ENCODE peak calls at places on chromosomes 5 and 9, in nine cellular contexts. G is neural progenitor cell, S is GM23248, X is HCT116, I is SK-N-SH, T is GM23338, N is OCI-LY7, H is MM.1S, E is PC-3. A is an unnamed sample.

GRCh38 chr9:134134949-134135342 is 936 bp upstream of the WDR5 start:
- DNase-seq in G (no peak), S (no peak), X (no peak), I (no peak), T (no peak), N (no peak), H (peak; percentile 6), E (peak; percentile 13), A (no peak)

GRCh38 chr5:38922199-38922598 is 76.4 kb downstream of the OSMR start:
- DNase-seq in G (peak; percentile 66), S (peak; percentile 69), X (peak; percentile 22), I (peak; percentile 64), T (peak; percentile 76), N (peak; percentile 29), H (peak; percentile 24), E (peak; percentile 73), A (peak; percentile 68)

GRCh38 chr5:132225165-132226032 is 2.3 kb downstream of the P4HA2 start:
- DNase-seq in G (no peak), S (peak; percentile 95), X (no peak), I (peak; percentile 35), T (no peak), N (no peak), H (no peak), E (peak; percentile 36), A (peak; percentile 66)

GRCh38 chr5:165527577-165527976 is 2022.2 kb downstream of the MAT2B start:
- DNase-seq in G (no peak), S (no peak), X (no peak), I (no peak), T (no peak), N (no peak), H (no peak), E (no peak), A (no peak)

GRCh38 chr9:96232539-96233241 is 69.3 kb downstream of the HSD17B3 start:
- DNase-seq in G (peak; percentile 60), S (peak; percentile 66), X (no peak), I (peak; percentile 70), T (peak; percentile 78), N (peak; percentile 34), H (peak; percentile 49), E (peak; percentile 61), A (peak; percentile 82)

GRCh38 chr9:76732341-76732958 is 31.8 kb upstream of the PCA3 start:
- DNase-seq in G (no peak), S (no peak), X (no peak), I (no peak), T (no peak), N (no peak), H (no peak), E (no peak), A (no peak)

GRCh38 chr5:127254729-127255284 is 35.8 kb upstream of the MEGF10 start:
- DNase-seq in G (no peak), S (peak; percentile 19), X (peak; percentile 22), I (no peak), T (no peak), N (no peak), H (no peak), E (peak; percentile 61), A (no peak)

GRCh38 chr9:126160854-126161329 is 165.7 kb upstream of the MVB12B start:
- DNase-seq in G (no peak), S (no peak), X (no peak), I (no peak), T (no peak), N (no peak), H (no peak), E (no peak), A (no peak)

GRCh38 chr5:115602585-115603125 is 376 bp upstream of the TICAM2 start:
- DNase-seq in G (peak; percentile 69), S (no peak), X (no peak), I (no peak), T (no peak), N (no peak), H (no peak), E (peak; percentile 12), A (no peak)

GRCh38 chr9:33265211-33265885 is 499 bp downstream of the CHMP5 start:
- DNase-seq in G (no peak), S (peak; percentile 51), X (no peak), I (no peak), T (no peak), N (no peak), H (no peak), E (no peak), A (no peak)

GRCh38 chr5:142141463-142141862 is 32.9 kb downstream of the NDFIP1 start:
- DNase-seq in G (no peak), S (no peak), X (no peak), I (no peak), T (no peak), N (peak; percentile 13), H (no peak), E (peak; percentile 7), A (no peak)

GRCh38 chr5:142149363-142149762 is 40.8 kb downstream of the NDFIP1 start:
- DNase-seq in G (no peak), S (no peak), X (no peak), I (no peak), T (no peak), N (no peak), H (no peak), E (no peak), A (no peak)

GRCh38 chr5:142143878-142144277 is 35.3 kb downstream of the NDFIP1 start:
- DNase-seq in G (peak; percentile 30), S (peak; percentile 72), X (peak; percentile 32), I (peak; percentile 47), T (peak; percentile 62), N (peak; percentile 53), H (peak; percentile 56), E (peak; percentile 50), A (peak; percentile 38)

GRCh38 chr5:142150431-142150830 is 41.9 kb downstream of the NDFIP1 start:
- DNase-seq in G (no peak), S (no peak), X (no peak), I (no peak), T (no peak), N (no peak), H (no peak), E (no peak), A (no peak)

GRCh38 chr5:142145106-142145900 is 36.7 kb downstream of the NDFIP1 start:
- DNase-seq in G (peak; percentile 71), S (peak; percentile 80), X (peak; percentile 45), I (peak; percentile 57), T (peak; percentile 92), N (peak; percentile 73), H (peak; percentile 72), E (peak; percentile 74), A (peak; percentile 83)
- TF ChIP-seq EZH2phosphoT487 in G (no peak), S (no peak), X (no peak), I (no peak), T (no peak), N (no peak), H (no peak), E (no peak), A (no peak)

DNA sequence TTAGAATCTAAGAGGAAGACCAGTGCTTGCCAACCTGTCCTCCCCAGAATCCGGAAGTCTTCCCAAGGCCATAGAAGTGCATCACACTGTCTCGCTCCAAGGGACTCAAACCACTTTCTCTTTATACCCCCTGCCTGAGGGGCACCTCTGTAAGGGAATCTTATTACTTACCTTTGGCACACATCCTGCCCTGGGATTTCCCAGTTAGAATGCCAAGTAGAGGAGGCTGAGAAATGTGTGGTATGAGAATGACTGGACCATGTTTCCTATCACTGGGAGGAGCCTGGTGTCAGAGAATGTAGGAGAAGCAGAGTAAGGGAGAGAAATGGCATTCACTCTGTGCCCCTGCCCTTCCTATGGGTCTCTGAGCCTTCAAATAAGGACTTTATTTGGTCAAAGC is 85.8 kb downstream of the AOPEP start:
- DNase-seq in G (no peak), S (peak; percentile 77), X (no peak), I (no peak), T (no peak), N (no peak), H (no peak), E (peak; percentile 71), A (no peak)
- TF ChIP-seq EZH2phosphoT487 in G (no peak), S (no peak), X (no peak), I (no peak), T (no peak), N (no peak), H (no peak), E (no peak), A (no peak)

GRCh38 chr5:174505621-174506020 is 218.8 kb upstream of the MSX2 start:
- DNase-seq in G (no peak), S (peak; percentile 39), X (no peak), I (no peak), T (no peak), N (no peak), H (no peak), E (peak; percentile 82), A (no peak)
- TF ChIP-seq EZH2phosphoT487 in G (no peak), S (no peak), X (no peak), I (no peak), T (no peak), N (no peak), H (no peak), E (no peak), A (no peak)

DNA sequence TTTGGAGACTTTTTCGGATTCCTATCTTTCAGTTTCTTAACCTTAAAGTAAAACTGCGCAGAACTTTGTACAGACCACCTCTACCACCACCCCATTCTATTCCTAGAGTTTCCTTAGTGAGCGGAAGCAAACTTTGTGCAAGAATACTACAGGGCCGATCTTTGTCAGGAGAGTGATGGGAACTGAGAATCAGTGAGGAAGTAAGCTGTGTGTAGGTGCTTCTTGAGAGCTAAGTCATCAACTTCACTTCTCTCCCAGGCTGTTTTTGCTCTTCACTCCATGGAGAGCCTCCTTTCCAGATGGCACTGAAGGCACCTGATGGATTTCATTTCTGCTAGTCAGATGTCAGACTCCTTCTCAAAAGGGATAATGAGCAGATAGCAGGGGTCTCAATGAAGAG is 127.3 kb downstream of the SPATA31D1 start:
- DNase-seq in G (no peak), S (no peak), X (no peak), I (no peak), T (no peak), N (peak; percentile 39), H (no peak), E (no peak), A (no peak)
- TF ChIP-seq EZH2phosphoT487 in G (no peak), S (no peak), X (no peak), I (no peak), T (no peak), N (no peak), H (no peak), E (no peak), A (no peak)

DNA sequence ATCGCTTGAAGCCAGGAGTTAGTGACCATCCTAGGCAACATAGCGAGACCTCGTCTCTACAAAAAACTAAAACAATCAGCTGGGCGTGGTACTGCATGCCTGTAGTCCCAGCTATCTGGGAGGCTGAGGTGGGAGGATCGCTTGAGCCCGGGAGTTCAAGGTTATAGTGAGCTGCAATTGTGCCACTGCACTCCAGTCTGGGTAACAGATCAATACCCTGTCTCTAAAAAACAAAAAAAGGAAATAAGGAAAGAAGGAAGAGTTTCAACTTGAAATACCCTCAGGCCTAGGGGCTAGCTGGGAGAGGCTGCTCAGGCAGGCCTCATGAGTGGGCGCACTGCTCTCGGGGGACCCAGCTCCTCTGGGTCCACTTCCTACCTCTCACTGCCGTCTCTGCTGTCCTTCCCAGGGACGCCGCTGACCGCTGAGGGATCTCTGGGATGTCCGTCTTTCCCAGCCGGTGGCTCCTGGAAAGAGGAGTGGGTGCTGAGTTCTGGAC is 56.4 kb downstream of the PRRT1B start:
- DNase-seq in G (no peak), S (no peak), X (no peak), I (no peak), T (no peak), N (no peak), H (no peak), E (no peak), A (no peak)
- TF ChIP-seq EZH2phosphoT487 in G (no peak), S (no peak), X (no peak), I (no peak), T (no peak), N (no peak), H (no peak), E (no peak), A (no peak)

GRCh38 chr5:74638776-74639537 is 1.6 kb downstream of the ENC1 start:
- DNase-seq in G (no peak), S (peak; percentile 59), X (no peak), I (peak; percentile 23), T (no peak), N (peak; percentile 63), H (peak; percentile 46), E (peak; percentile 64), A (no peak)
- TF ChIP-seq EZH2phosphoT487 in G (no peak), S (no peak), X (no peak), I (no peak), T (no peak), N (no peak), H (no peak), E (no peak), A (no peak)